ENCODE peak calls at places on chromosomes 4 and X, in ten cellular contexts. Q is cardiac muscle cell, U is body of pancreas, W is dorsolateral prefrontal cortex, T is K562, K is tibial nerve, I is IMR-90, M is lower leg skin, P is pancreas, R is mammary epithelial cell. V is an unnamed sample.

GRCh38 chr4:173522874-173523395 is 7.1 kb downstream of the HAND2 start:
- DNase-seq in W (no peak), T (no peak), M (peak; percentile 78), I (no peak), R (no peak), K (no peak), Q (no peak), P (no peak), U (no peak), V (peak; percentile 89)

GRCh38 chr4:48450740-48451139 is 32.4 kb upstream of the SLC10A4 start:
- DNase-seq in K (no peak), I (no peak), U (no peak), W (no peak), T (no peak), M (no peak), R (no peak), P (no peak), Q (no peak), V (no peak)

GRCh38 chrX:140274761-140275525 is 229.9 kb downstream of the SOX3 start:
- DNase-seq in P (no peak), M (no peak), R (peak; percentile 64), W (no peak), T (no peak), Q (no peak), U (no peak), K (no peak), I (peak; percentile 49), V (no peak)

GRCh38 chr4:151658959-151659593 is 101.7 kb downstream of the GATB start:
- DNase-seq in K (no peak), Q (no peak), U (no peak), R (no peak), I (peak; percentile 67), P (no peak), W (no peak), T (no peak), M (no peak), V (no peak)

GRCh38 chrX:139949703-139950102 is 15.6 kb downstream of the CXorf66 start:
- DNase-seq in M (no peak), U (no peak), I (no peak), R (no peak), K (no peak), P (no peak), W (no peak), T (no peak), Q (no peak), V (no peak)

GRCh38 chr4:166400270-166400894 is 527.3 kb downstream of the TLL1 start:
- DNase-seq in P (no peak), K (no peak), W (no peak), Q (peak; percentile 8), R (no peak), U (no peak), M (no peak), I (no peak), T (no peak), V (no peak)

GRCh38 chrX:136250191-136251041 is 784 bp downstream of the MAP7D3 start:
- DNase-seq in P (no peak), I (no peak), M (no peak), U (no peak), T (no peak), R (no peak), W (no peak), K (no peak), Q (peak; percentile 18), V (peak; percentile 18)

GRCh38 chr4:1604181-1604705 is 79.9 kb downstream of the FAM53A start:
- DNase-seq in K (no peak), T (peak; percentile 53), Q (no peak), P (peak; percentile 59), M (no peak), U (no peak), R (no peak), W (no peak), I (no peak), V (no peak)

GRCh38 chrX:41802958-41803357 is 79.0 kb downstream of the GPR82 start:
- DNase-seq in W (no peak), Q (no peak), I (no peak), P (no peak), K (no peak), U (no peak), R (no peak), M (no peak), T (no peak), V (no peak)

GRCh38 chr4:99710681-99711345 is 53.2 kb upstream of the C4orf54 start:
- DNase-seq in W (no peak), T (no peak), I (peak; percentile 63), K (no peak), P (no peak), R (peak; percentile 95), U (peak; percentile 15), M (no peak), Q (no peak), V (no peak)

GRCh38 chrX:18252644-18253359 is 32.1 kb upstream of the BEND2 start:
- DNase-seq in R (no peak), U (no peak), W (no peak), K (no peak), P (no peak), T (no peak), Q (no peak), I (peak; percentile 9), M (no peak), V (no peak)

GRCh38 chrX:13721819-13722527 is 12.4 kb downstream of the TRAPPC2 start:
- DNase-seq in M (no peak), Q (no peak), I (peak; percentile 86), P (no peak), R (no peak), K (no peak), T (no peak), W (no peak), U (peak; percentile 29), V (no peak)

GRCh38 chr4:185312699-185313098 is 83.0 kb downstream of the LRP2BP start:
- DNase-seq in U (no peak), R (no peak), I (peak; percentile 43), K (no peak), P (no peak), T (no peak), W (no peak), M (no peak), Q (no peak), V (no peak)

DNA sequence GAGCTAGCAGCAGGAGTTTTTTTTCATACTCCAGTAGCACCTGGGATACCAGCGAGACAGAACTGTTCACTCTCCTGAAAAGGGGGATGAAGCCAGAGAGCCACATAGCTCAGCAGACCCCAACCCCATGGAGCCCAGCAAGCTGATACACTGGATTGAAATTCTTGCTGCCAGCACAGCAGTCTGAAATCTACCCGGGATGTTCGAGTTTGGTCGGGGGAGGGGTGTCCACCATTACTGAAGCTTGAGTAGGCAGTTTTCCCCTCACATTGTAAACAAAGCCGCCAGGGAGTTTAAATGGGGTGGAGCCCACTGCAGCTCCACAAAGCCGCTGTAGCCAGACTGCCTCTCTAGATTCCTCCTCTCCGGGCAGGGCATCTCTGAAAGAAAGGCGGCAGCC is 243.6 kb upstream of the RASGEF1B start:
- DNase-seq in P (no peak), T (no peak), M (no peak), Q (no peak), W (no peak), K (no peak), U (no peak), R (no peak), I (no peak), V (no peak)
- H3K4me3 ChIP-seq in P (no peak overlapping the region), T (no peak overlapping the region), M (no peak overlapping the region), Q (no peak overlapping the region), W (no peak overlapping the region), K (no peak overlapping the region), U (no peak overlapping the region), R (no peak overlapping the region), I (no peak overlapping the region), V (no peak overlapping the region)

DNA sequence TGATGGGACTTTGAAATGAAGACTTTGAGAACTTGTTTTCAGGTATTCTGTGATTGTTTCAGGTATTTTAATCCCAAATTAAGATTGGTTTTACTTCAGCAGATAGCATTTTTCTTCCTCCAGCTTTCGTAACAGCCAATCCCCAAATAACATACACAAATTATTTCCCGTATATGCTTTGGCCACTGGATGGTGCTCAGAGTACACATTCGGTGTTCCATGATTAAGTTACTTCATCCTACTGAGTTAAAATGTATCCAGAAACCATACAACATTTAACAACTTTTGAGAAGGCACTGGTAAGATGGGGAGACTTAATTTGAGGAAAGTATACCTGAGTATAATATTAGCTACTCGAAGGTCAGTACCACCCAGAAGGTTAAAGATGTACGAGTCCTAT is 233.4 kb upstream of the FAM47A start:
- DNase-seq in P (no peak), M (no peak), W (no peak), T (no peak), K (no peak), R (peak; percentile 17), U (no peak), Q (peak; percentile 61), I (peak; percentile 3), V (no peak)
- TF ChIP-seq CTCF in P (no peak), M (no peak), W (peak; percentile 13), T (no peak), K (no peak), R (peak; percentile 55), U (no peak), Q (peak; percentile 42), I (peak; percentile 37), V (no peak)

DNA sequence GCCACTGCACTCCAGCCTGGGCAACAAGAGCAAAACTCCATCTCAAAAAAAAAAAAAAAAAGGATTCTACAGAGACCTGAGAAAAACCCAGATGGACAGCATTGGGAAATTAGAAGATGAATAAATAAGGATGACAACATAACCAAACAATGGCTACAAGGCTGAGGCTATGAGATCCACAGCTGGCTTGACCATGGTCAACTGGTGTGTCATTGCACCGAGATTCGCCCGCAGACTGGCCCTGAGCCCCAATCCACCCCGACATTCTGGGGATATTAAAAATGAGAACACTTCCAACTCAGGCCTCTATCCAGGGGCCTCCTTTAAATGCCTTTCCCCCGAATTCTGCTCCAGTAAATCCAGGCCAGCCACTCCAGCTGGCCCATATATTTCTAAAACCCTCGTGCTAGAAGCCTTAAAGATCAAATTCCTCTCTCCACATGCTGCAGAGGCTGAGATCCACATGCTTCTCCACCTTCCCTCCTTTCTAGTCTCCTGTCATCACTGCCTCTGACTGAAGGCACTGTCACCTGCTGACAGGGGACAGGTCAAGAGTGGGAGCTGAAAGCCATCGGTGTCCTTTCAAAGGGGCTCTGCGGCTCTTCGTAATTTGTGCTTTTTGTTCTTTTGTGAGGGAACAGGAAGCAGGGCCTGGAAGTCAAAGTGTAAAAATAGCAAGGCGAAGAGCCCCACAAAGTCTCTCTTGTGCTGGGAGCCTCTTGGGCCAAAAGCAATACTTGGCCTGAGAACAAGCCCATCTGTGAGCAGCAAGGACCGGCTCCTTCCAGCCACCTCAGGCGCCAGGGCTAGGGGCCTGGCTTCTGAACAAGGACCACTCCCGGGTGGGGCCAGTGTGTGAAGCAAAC is 203.7 kb downstream of the NSUN7 start:
- DNase-seq in P (no peak), I (no peak), U (no peak), M (no peak), W (peak; percentile 11), T (no peak), K (no peak), Q (peak; percentile 50), R (no peak), V (no peak)
- H3K4me3 ChIP-seq in P (no peak overlapping the region), I (no peak overlapping the region), U (no peak overlapping the region), M (no peak overlapping the region), W (no peak overlapping the region), T (no peak overlapping the region), K (no peak overlapping the region), Q (no peak overlapping the region), R (no peak overlapping the region), V (no peak overlapping the region)

DNA sequence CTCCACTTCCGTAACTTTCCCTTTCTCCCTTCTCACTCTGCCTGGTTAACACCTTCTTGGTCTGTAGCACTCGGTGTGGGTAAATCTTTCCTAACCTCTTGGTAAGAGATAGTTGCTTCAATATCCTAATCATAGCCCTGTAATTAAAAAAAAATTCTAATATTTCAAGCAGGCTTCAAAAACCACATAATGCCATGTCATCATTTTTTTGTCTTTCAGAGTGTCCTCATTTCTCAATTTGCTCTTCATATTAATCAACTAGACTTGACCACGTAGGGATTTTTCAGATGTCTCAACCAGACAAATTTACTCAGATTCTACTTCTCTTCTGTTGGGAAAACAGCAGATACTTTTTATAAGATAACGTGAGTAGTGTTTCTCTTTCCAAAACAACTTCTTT is 91.0 kb downstream of the FREM3 start:
- DNase-seq in Q (no peak), I (no peak), W (no peak), K (no peak), P (no peak), U (no peak), T (no peak), M (no peak), R (no peak), V (no peak)
- TF ChIP-seq CTCF in Q (no peak), I (no peak), W (no peak), K (no peak), P (no peak), U (no peak), T (no peak), M (no peak), R (no peak), V (no peak)